ENCODE peak calls at places on chromosomes 6 and 20, in nine cellular contexts. One of them, this sample, is unnamed.

GRCh38 chr6:6586167-6586566 is 2.4 kb upstream of the LY86 start:
- DNase-seq in memory B cell: no peak
- DNase-seq in GM12878: no peak
- DNase-seq in activated gamma-delta T cell treated with anti-CD3 and anti-CD28 coated beads, Interleukin-2, amount 50 U/mL, for 16 hours: no peak
- DNase-seq in SW480: no peak
- DNase-seq in type B pancreatic cell: no peak
- DNase-seq in H1: no peak
- DNase-seq in naive thymus-derived CD8-positive, alpha-beta T cell: no peak
- DNase-seq in LHCN-M2: no peak
- DNase-seq in this sample: no peak

GRCh38 chr6:144158133-144158532 is 7.8 kb downstream of the STX11 start:
- DNase-seq in memory B cell: no peak
- DNase-seq in LHCN-M2: peak; percentile 90
- DNase-seq in GM12878: no peak
- DNase-seq in H1: no peak
- DNase-seq in activated gamma-delta T cell treated with anti-CD3 and anti-CD28 coated beads, Interleukin-2, amount 50 U/mL, for 16 hours: no peak
- DNase-seq in type B pancreatic cell: no peak
- DNase-seq in SW480: peak; percentile 28
- DNase-seq in naive thymus-derived CD8-positive, alpha-beta T cell: no peak
- DNase-seq in this sample: no peak

GRCh38 chr6:125220712-125221111 is 67.1 kb downstream of the TPD52L1 start:
- DNase-seq in LHCN-M2: no peak
- DNase-seq in SW480: no peak
- DNase-seq in activated gamma-delta T cell treated with anti-CD3 and anti-CD28 coated beads, Interleukin-2, amount 50 U/mL, for 16 hours: no peak
- DNase-seq in GM12878: no peak
- DNase-seq in naive thymus-derived CD8-positive, alpha-beta T cell: no peak
- DNase-seq in H1: no peak
- DNase-seq in type B pancreatic cell: no peak
- DNase-seq in memory B cell: no peak
- DNase-seq in this sample: no peak

GRCh38 chr6:84581494-84582259 is 182.7 kb downstream of the TBX18 start:
- DNase-seq in GM12878: no peak
- DNase-seq in SW480: peak; percentile 20
- DNase-seq in H1: no peak
- DNase-seq in naive thymus-derived CD8-positive, alpha-beta T cell: no peak
- DNase-seq in LHCN-M2: peak; percentile 92
- DNase-seq in activated gamma-delta T cell treated with anti-CD3 and anti-CD28 coated beads, Interleukin-2, amount 50 U/mL, for 16 hours: no peak
- DNase-seq in memory B cell: no peak
- DNase-seq in type B pancreatic cell: no peak
- DNase-seq in this sample: no peak

GRCh38 chr6:69379518-69379917 is 417.3 kb downstream of the LMBRD1 start:
- DNase-seq in activated gamma-delta T cell treated with anti-CD3 and anti-CD28 coated beads, Interleukin-2, amount 50 U/mL, for 16 hours: no peak
- DNase-seq in SW480: no peak
- DNase-seq in LHCN-M2: no peak
- DNase-seq in memory B cell: no peak
- DNase-seq in naive thymus-derived CD8-positive, alpha-beta T cell: no peak
- DNase-seq in GM12878: no peak
- DNase-seq in H1: no peak
- DNase-seq in type B pancreatic cell: no peak
- DNase-seq in this sample: no peak

GRCh38 chr6:137033828-137034227 is 10.9 kb downstream of the IL20RA start:
- DNase-seq in H1: no peak
- DNase-seq in SW480: peak; percentile 97
- DNase-seq in type B pancreatic cell: no peak
- DNase-seq in GM12878: peak; percentile 76
- DNase-seq in naive thymus-derived CD8-positive, alpha-beta T cell: peak; percentile 46
- DNase-seq in activated gamma-delta T cell treated with anti-CD3 and anti-CD28 coated beads, Interleukin-2, amount 50 U/mL, for 16 hours: peak; percentile 35
- DNase-seq in memory B cell: no peak
- DNase-seq in LHCN-M2: peak; percentile 93
- DNase-seq in this sample: no peak

GRCh38 chr6:16338577-16339262 is 100.3 kb downstream of the GMPR start:
- DNase-seq in type B pancreatic cell: no peak
- DNase-seq in GM12878: no peak
- DNase-seq in naive thymus-derived CD8-positive, alpha-beta T cell: no peak
- DNase-seq in SW480: peak; percentile 54
- DNase-seq in LHCN-M2: peak; percentile 100
- DNase-seq in activated gamma-delta T cell treated with anti-CD3 and anti-CD28 coated beads, Interleukin-2, amount 50 U/mL, for 16 hours: no peak
- DNase-seq in memory B cell: no peak
- DNase-seq in H1: no peak
- DNase-seq in this sample: peak; percentile 17

GRCh38 chr20:2652724-2653510 is 485 bp downstream of the NOP56 start:
- DNase-seq in GM12878: no peak
- DNase-seq in H1: no peak
- DNase-seq in SW480: no peak
- DNase-seq in LHCN-M2: no peak
- DNase-seq in memory B cell: peak; percentile 56
- DNase-seq in naive thymus-derived CD8-positive, alpha-beta T cell: peak; percentile 60
- DNase-seq in type B pancreatic cell: no peak
- DNase-seq in activated gamma-delta T cell treated with anti-CD3 and anti-CD28 coated beads, Interleukin-2, amount 50 U/mL, for 16 hours: peak; percentile 28
- DNase-seq in this sample: no peak

GRCh38 chr6:74606488-74607135 is 599.2 kb downstream of the COL12A1 start:
- DNase-seq in type B pancreatic cell: no peak
- DNase-seq in naive thymus-derived CD8-positive, alpha-beta T cell: no peak
- DNase-seq in LHCN-M2: peak; percentile 95
- DNase-seq in memory B cell: no peak
- DNase-seq in SW480: no peak
- DNase-seq in GM12878: no peak
- DNase-seq in H1: no peak
- DNase-seq in activated gamma-delta T cell treated with anti-CD3 and anti-CD28 coated beads, Interleukin-2, amount 50 U/mL, for 16 hours: no peak
- DNase-seq in this sample: no peak

GRCh38 chr6:22095886-22096285 is 200.9 kb downstream of the PRL start:
- DNase-seq in LHCN-M2: no peak
- DNase-seq in SW480: no peak
- DNase-seq in activated gamma-delta T cell treated with anti-CD3 and anti-CD28 coated beads, Interleukin-2, amount 50 U/mL, for 16 hours: no peak
- DNase-seq in type B pancreatic cell: no peak
- DNase-seq in H1: no peak
- DNase-seq in memory B cell: no peak
- DNase-seq in GM12878: no peak
- DNase-seq in naive thymus-derived CD8-positive, alpha-beta T cell: no peak
- DNase-seq in this sample: no peak

GRCh38 chr6:13299909-13300308 is 28.4 kb downstream of the TBC1D7 start:
- DNase-seq in naive thymus-derived CD8-positive, alpha-beta T cell: no peak
- DNase-seq in SW480: no peak
- DNase-seq in activated gamma-delta T cell treated with anti-CD3 and anti-CD28 coated beads, Interleukin-2, amount 50 U/mL, for 16 hours: no peak
- DNase-seq in LHCN-M2: no peak
- DNase-seq in memory B cell: no peak
- DNase-seq in H1: peak; percentile 36
- DNase-seq in type B pancreatic cell: no peak
- DNase-seq in GM12878: no peak
- DNase-seq in this sample: no peak

GRCh38 chr20:38601216-38602184 is at the start of gene ARHGAP40:
- DNase-seq in memory B cell: no peak
- DNase-seq in naive thymus-derived CD8-positive, alpha-beta T cell: no peak
- DNase-seq in GM12878: no peak
- DNase-seq in SW480: peak; percentile 77
- DNase-seq in type B pancreatic cell: no peak
- DNase-seq in H1: peak; percentile 72
- DNase-seq in LHCN-M2: no peak
- DNase-seq in activated gamma-delta T cell treated with anti-CD3 and anti-CD28 coated beads, Interleukin-2, amount 50 U/mL, for 16 hours: no peak
- DNase-seq in this sample: no peak

GRCh38 chr6:83062225-83062624 is 3.4 kb downstream of the UBE3D start:
- DNase-seq in type B pancreatic cell: no peak
- DNase-seq in H1: no peak
- DNase-seq in naive thymus-derived CD8-positive, alpha-beta T cell: no peak
- DNase-seq in memory B cell: no peak
- DNase-seq in SW480: no peak
- DNase-seq in LHCN-M2: peak; percentile 30
- DNase-seq in activated gamma-delta T cell treated with anti-CD3 and anti-CD28 coated beads, Interleukin-2, amount 50 U/mL, for 16 hours: no peak
- DNase-seq in GM12878: no peak
- DNase-seq in this sample: no peak

This sample was measured in NCI-H1930.